ENCODE peak calls at places on chromosomes 11 and 22, in six cellular contexts. One of them, this sample, is unnamed.

GRCh38 chr11:46337626-46338345 is 9.5 kb upstream of the DGKZ start:
- DNase-seq in ELF-1: no peak
- DNase-seq in stimulated activated CD8-positive, alpha-beta memory T cell treated with anti-CD3 and anti-CD28 coated beads, Interleukin-15, amount 100 ng/mL, for 24 hours: no peak
- DNase-seq in H7: no peak
- DNase-seq in HT-29: no peak
- DNase-seq in right cardiac atrium: no peak
- DNase-seq in this sample: no peak

GRCh38 chr11:35138949-35139881 is at the start of gene CD44:
- DNase-seq in H7: peak; percentile 78
- DNase-seq in right cardiac atrium: peak; percentile 88
- DNase-seq in ELF-1: peak; percentile 89
- DNase-seq in stimulated activated CD8-positive, alpha-beta memory T cell treated with anti-CD3 and anti-CD28 coated beads, Interleukin-15, amount 100 ng/mL, for 24 hours: peak; percentile 45
- DNase-seq in HT-29: peak; percentile 86
- DNase-seq in this sample: peak; percentile 23

GRCh38 chr11:73152861-73153483 is 10.9 kb upstream of the FCHSD2 start:
- DNase-seq in HT-29: no peak
- DNase-seq in H7: peak; percentile 48
- DNase-seq in ELF-1: peak; percentile 21
- DNase-seq in right cardiac atrium: no peak
- DNase-seq in stimulated activated CD8-positive, alpha-beta memory T cell treated with anti-CD3 and anti-CD28 coated beads, Interleukin-15, amount 100 ng/mL, for 24 hours: no peak
- DNase-seq in this sample: no peak

GRCh38 chr22:45708145-45708544 is 36.5 kb downstream of the ATXN10 start:
- DNase-seq in ELF-1: no peak
- DNase-seq in right cardiac atrium: no peak
- DNase-seq in H7: no peak
- DNase-seq in stimulated activated CD8-positive, alpha-beta memory T cell treated with anti-CD3 and anti-CD28 coated beads, Interleukin-15, amount 100 ng/mL, for 24 hours: no peak
- DNase-seq in HT-29: no peak
- DNase-seq in this sample: no peak

GRCh38 chr22:22588485-22589164 is 29.6 kb upstream of the PRAME start:
- DNase-seq in HT-29: no peak
- DNase-seq in H7: no peak
- DNase-seq in stimulated activated CD8-positive, alpha-beta memory T cell treated with anti-CD3 and anti-CD28 coated beads, Interleukin-15, amount 100 ng/mL, for 24 hours: no peak
- DNase-seq in ELF-1: no peak
- DNase-seq in right cardiac atrium: no peak
- DNase-seq in this sample: no peak

GRCh38 chr11:117629146-117629545 is 167.9 kb downstream of the DSCAML1 start:
- DNase-seq in HT-29: no peak
- DNase-seq in right cardiac atrium: no peak
- DNase-seq in stimulated activated CD8-positive, alpha-beta memory T cell treated with anti-CD3 and anti-CD28 coated beads, Interleukin-15, amount 100 ng/mL, for 24 hours: no peak
- DNase-seq in H7: no peak
- DNase-seq in ELF-1: no peak
- DNase-seq in this sample: no peak

GRCh38 chr11:2269601-2270321 is 627 bp downstream of the ASCL2 start:
- DNase-seq in HT-29: peak; percentile 73
- DNase-seq in H7: peak; percentile 89
- DNase-seq in stimulated activated CD8-positive, alpha-beta memory T cell treated with anti-CD3 and anti-CD28 coated beads, Interleukin-15, amount 100 ng/mL, for 24 hours: no peak
- DNase-seq in ELF-1: peak; percentile 72
- DNase-seq in right cardiac atrium: peak; percentile 80
- DNase-seq in this sample: no peak

GRCh38 chr11:43467958-43468357 is 109.2 kb downstream of the TTC17 start:
- DNase-seq in right cardiac atrium: no peak
- DNase-seq in ELF-1: no peak
- DNase-seq in stimulated activated CD8-positive, alpha-beta memory T cell treated with anti-CD3 and anti-CD28 coated beads, Interleukin-15, amount 100 ng/mL, for 24 hours: no peak
- DNase-seq in HT-29: no peak
- DNase-seq in H7: no peak
- DNase-seq in this sample: no peak

GRCh38 chr22:23179381-23180294 is 671 bp upstream of the BCR start:
- DNase-seq in H7: peak; percentile 50
- DNase-seq in stimulated activated CD8-positive, alpha-beta memory T cell treated with anti-CD3 and anti-CD28 coated beads, Interleukin-15, amount 100 ng/mL, for 24 hours: no peak
- DNase-seq in right cardiac atrium: peak; percentile 78
- DNase-seq in ELF-1: peak; percentile 47
- DNase-seq in HT-29: no peak
- DNase-seq in this sample: no peak

GRCh38 chr11:76327756-76328388 is 53.1 kb downstream of the THAP12 start:
- DNase-seq in H7: no peak
- DNase-seq in stimulated activated CD8-positive, alpha-beta memory T cell treated with anti-CD3 and anti-CD28 coated beads, Interleukin-15, amount 100 ng/mL, for 24 hours: no peak
- DNase-seq in HT-29: no peak
- DNase-seq in ELF-1: no peak
- DNase-seq in right cardiac atrium: peak; percentile 69
- DNase-seq in this sample: no peak

GRCh38 chr11:99271527-99271926 is 250.8 kb downstream of the CNTN5 start:
- DNase-seq in right cardiac atrium: no peak
- DNase-seq in H7: no peak
- DNase-seq in ELF-1: peak; percentile 11
- DNase-seq in stimulated activated CD8-positive, alpha-beta memory T cell treated with anti-CD3 and anti-CD28 coated beads, Interleukin-15, amount 100 ng/mL, for 24 hours: no peak
- DNase-seq in HT-29: no peak
- DNase-seq in this sample: no peak

GRCh38 chr11:16773981-16774710 is 35.7 kb downstream of the C11orf58 start:
- DNase-seq in H7: peak; percentile 29
- DNase-seq in right cardiac atrium: no peak
- DNase-seq in HT-29: no peak
- DNase-seq in ELF-1: no peak
- DNase-seq in stimulated activated CD8-positive, alpha-beta memory T cell treated with anti-CD3 and anti-CD28 coated beads, Interleukin-15, amount 100 ng/mL, for 24 hours: no peak
- DNase-seq in this sample: no peak

GRCh38 chr22:25364736-25365241 is 145.3 kb downstream of the CRYBB2 start:
- DNase-seq in stimulated activated CD8-positive, alpha-beta memory T cell treated with anti-CD3 and anti-CD28 coated beads, Interleukin-15, amount 100 ng/mL, for 24 hours: no peak
- DNase-seq in ELF-1: no peak
- DNase-seq in right cardiac atrium: peak; percentile 57
- DNase-seq in H7: no peak
- DNase-seq in HT-29: no peak
- DNase-seq in this sample: no peak

GRCh38 chr11:36363361-36364272 is 67.5 kb downstream of the PRR5L start:
- DNase-seq in H7: peak; percentile 26
- DNase-seq in ELF-1: peak; percentile 68
- DNase-seq in HT-29: peak; percentile 77
- DNase-seq in stimulated activated CD8-positive, alpha-beta memory T cell treated with anti-CD3 and anti-CD28 coated beads, Interleukin-15, amount 100 ng/mL, for 24 hours: no peak
- DNase-seq in right cardiac atrium: no peak
- DNase-seq in this sample: no peak

GRCh38 chr11:7239877-7240276 is 11.8 kb upstream of the SYT9 start:
- DNase-seq in right cardiac atrium: no peak
- DNase-seq in ELF-1: no peak
- DNase-seq in H7: no peak
- DNase-seq in stimulated activated CD8-positive, alpha-beta memory T cell treated with anti-CD3 and anti-CD28 coated beads, Interleukin-15, amount 100 ng/mL, for 24 hours: no peak
- DNase-seq in HT-29: no peak
- DNase-seq in this sample: no peak

GRCh38 chr11:61635787-61636186 is 44.4 kb upstream of the DAGLA start:
- DNase-seq in ELF-1: no peak
- DNase-seq in stimulated activated CD8-positive, alpha-beta memory T cell treated with anti-CD3 and anti-CD28 coated beads, Interleukin-15, amount 100 ng/mL, for 24 hours: no peak
- DNase-seq in H7: peak; percentile 20
- DNase-seq in right cardiac atrium: no peak
- DNase-seq in HT-29: no peak
- DNase-seq in this sample: no peak

GRCh38 chr11:4025957-4026324 is 68.7 kb upstream of the RRM1 start:
- DNase-seq in right cardiac atrium: no peak
- DNase-seq in stimulated activated CD8-positive, alpha-beta memory T cell treated with anti-CD3 and anti-CD28 coated beads, Interleukin-15, amount 100 ng/mL, for 24 hours: no peak
- DNase-seq in ELF-1: no peak
- DNase-seq in H7: no peak
- DNase-seq in HT-29: no peak
- DNase-seq in this sample: no peak

GRCh38 chr11:35276396-35276795 is 137.4 kb downstream of the CD44 start:
- DNase-seq in HT-29: no peak
- DNase-seq in H7: no peak
- DNase-seq in right cardiac atrium: no peak
- DNase-seq in stimulated activated CD8-positive, alpha-beta memory T cell treated with anti-CD3 and anti-CD28 coated beads, Interleukin-15, amount 100 ng/mL, for 24 hours: no peak
- DNase-seq in ELF-1: no peak
- DNase-seq in this sample: no peak

GRCh38 chr11:124934862-124935547 is 842 bp downstream of the HEPACAM start:
- DNase-seq in ELF-1: no peak
- DNase-seq in H7: no peak
- DNase-seq in HT-29: no peak
- DNase-seq in stimulated activated CD8-positive, alpha-beta memory T cell treated with anti-CD3 and anti-CD28 coated beads, Interleukin-15, amount 100 ng/mL, for 24 hours: no peak
- DNase-seq in right cardiac atrium: no peak
- DNase-seq in this sample: no peak

GRCh38 chr11:79081441-79082124 is 359.2 kb downstream of the TENM4 start:
- DNase-seq in right cardiac atrium: no peak
- DNase-seq in H7: no peak
- DNase-seq in stimulated activated CD8-positive, alpha-beta memory T cell treated with anti-CD3 and anti-CD28 coated beads, Interleukin-15, amount 100 ng/mL, for 24 hours: no peak
- DNase-seq in HT-29: no peak
- DNase-seq in ELF-1: no peak
- DNase-seq in this sample: no peak

GRCh38 chr22:42509548-42509947 is 10.0 kb downstream of the RRP7A start:
- DNase-seq in ELF-1: no peak
- DNase-seq in right cardiac atrium: no peak
- DNase-seq in HT-29: no peak
- DNase-seq in stimulated activated CD8-positive, alpha-beta memory T cell treated with anti-CD3 and anti-CD28 coated beads, Interleukin-15, amount 100 ng/mL, for 24 hours: no peak
- DNase-seq in H7: no peak
- DNase-seq in this sample: no peak

GRCh38 chr11:114209343-114209742 is 86.9 kb upstream of the NNMT start:
- DNase-seq in stimulated activated CD8-positive, alpha-beta memory T cell treated with anti-CD3 and anti-CD28 coated beads, Interleukin-15, amount 100 ng/mL, for 24 hours: no peak
- DNase-seq in ELF-1: peak; percentile 80
- DNase-seq in HT-29: no peak
- DNase-seq in H7: no peak
- DNase-seq in right cardiac atrium: no peak
- DNase-seq in this sample: no peak

GRCh38 chr11:121337740-121338272 is 45.2 kb downstream of the SC5D start:
- DNase-seq in H7: no peak
- DNase-seq in right cardiac atrium: peak; percentile 77
- DNase-seq in stimulated activated CD8-positive, alpha-beta memory T cell treated with anti-CD3 and anti-CD28 coated beads, Interleukin-15, amount 100 ng/mL, for 24 hours: no peak
- DNase-seq in HT-29: no peak
- DNase-seq in ELF-1: no peak
- DNase-seq in this sample: no peak

GRCh38 chr11:44179173-44179572 is 83.7 kb downstream of the EXT2 start:
- DNase-seq in stimulated activated CD8-positive, alpha-beta memory T cell treated with anti-CD3 and anti-CD28 coated beads, Interleukin-15, amount 100 ng/mL, for 24 hours: no peak
- DNase-seq in right cardiac atrium: no peak
- DNase-seq in ELF-1: no peak
- DNase-seq in H7: no peak
- DNase-seq in HT-29: no peak
- DNase-seq in this sample: no peak

This sample was measured in D721Med.